ENCODE peak calls at places on chromosomes 1 and 21, in four cellular contexts. One of them, this sample, is unnamed.

GRCh38 chr1:212915245-212916091 is 34.9 kb upstream of the VASH2 start:
- DNase-seq in tibial artery: peak; percentile 43
- DNase-seq in fibroblast of pulmonary artery: peak; percentile 81
- DNase-seq in fibroblast of mammary gland: peak; percentile 89
- DNase-seq in this sample: no peak

GRCh38 chr1:55204997-55205396 is 10.2 kb downstream of the USP24 start:
- DNase-seq in tibial artery: no peak
- DNase-seq in fibroblast of pulmonary artery: no peak
- DNase-seq in fibroblast of mammary gland: peak; percentile 51
- DNase-seq in this sample: no peak

GRCh38 chr1:179760521-179760920 is 17.4 kb downstream of the FAM163A start:
- DNase-seq in tibial artery: no peak
- DNase-seq in fibroblast of pulmonary artery: no peak
- DNase-seq in fibroblast of mammary gland: no peak
- DNase-seq in this sample: no peak

GRCh38 chr1:94490556-94490955 is 51.0 kb downstream of the F3 start:
- DNase-seq in tibial artery: no peak
- DNase-seq in fibroblast of pulmonary artery: no peak
- DNase-seq in fibroblast of mammary gland: no peak
- DNase-seq in this sample: no peak

GRCh38 chr1:30965914-30966313 is 57.4 kb upstream of the SDC3 start:
- DNase-seq in tibial artery: no peak
- DNase-seq in fibroblast of pulmonary artery: no peak
- DNase-seq in fibroblast of mammary gland: no peak
- DNase-seq in this sample: no peak

GRCh38 chr1:161076410-161076809 is 6.7 kb upstream of the ARHGAP30 start:
- DNase-seq in tibial artery: no peak
- DNase-seq in fibroblast of pulmonary artery: no peak
- DNase-seq in fibroblast of mammary gland: no peak
- DNase-seq in this sample: peak; percentile 75

GRCh38 chr1:99950486-99950885 is 19.3 kb upstream of the SLC35A3 start:
- DNase-seq in tibial artery: no peak
- DNase-seq in fibroblast of pulmonary artery: peak; percentile 16
- DNase-seq in fibroblast of mammary gland: no peak
- DNase-seq in this sample: no peak

GRCh38 chr21:25708467-25709065 is 26.1 kb downstream of the ATP5PF start:
- DNase-seq in tibial artery: peak; percentile 56
- DNase-seq in fibroblast of pulmonary artery: peak; percentile 68
- DNase-seq in fibroblast of mammary gland: peak; percentile 64
- DNase-seq in this sample: peak; percentile 60

GRCh38 chr1:50724626-50725286 is 235.3 kb downstream of the FAF1 start:
- DNase-seq in tibial artery: no peak
- DNase-seq in fibroblast of pulmonary artery: no peak
- DNase-seq in fibroblast of mammary gland: no peak
- DNase-seq in this sample: no peak

GRCh38 chr1:172394167-172394751 is 26.2 kb upstream of the C1orf105 start:
- DNase-seq in tibial artery: no peak
- DNase-seq in fibroblast of pulmonary artery: no peak
- DNase-seq in fibroblast of mammary gland: no peak
- DNase-seq in this sample: peak; percentile 49

GRCh38 chr1:156652131-156652991 is 10.4 kb downstream of the BCAN start:
- DNase-seq in tibial artery: no peak
- DNase-seq in fibroblast of pulmonary artery: peak; percentile 62
- DNase-seq in fibroblast of mammary gland: peak; percentile 41
- DNase-seq in this sample: peak; percentile 54

GRCh38 chr1:180970333-180971079 is 52.2 kb downstream of the STX6 start:
- DNase-seq in tibial artery: no peak
- DNase-seq in fibroblast of pulmonary artery: no peak
- DNase-seq in fibroblast of mammary gland: no peak
- DNase-seq in this sample: no peak

GRCh38 chr1:205003358-205004145 is 39.5 kb upstream of the CNTN2 start:
- DNase-seq in tibial artery: no peak
- DNase-seq in fibroblast of pulmonary artery: no peak
- DNase-seq in fibroblast of mammary gland: no peak
- DNase-seq in this sample: no peak

GRCh38 chr21:40049959-40050290 is 182.7 kb downstream of the PCP4 start:
- DNase-seq in tibial artery: no peak
- DNase-seq in fibroblast of pulmonary artery: no peak
- DNase-seq in fibroblast of mammary gland: no peak
- DNase-seq in this sample: no peak

GRCh38 chr21:45799765-45800338 is 156.3 kb downstream of the PCBP3 start:
- DNase-seq in tibial artery: no peak
- DNase-seq in fibroblast of pulmonary artery: no peak
- DNase-seq in fibroblast of mammary gland: no peak
- DNase-seq in this sample: no peak

GRCh38 chr1:218665216-218665615 is 320.1 kb downstream of the TGFB2 start:
- DNase-seq in tibial artery: peak; percentile 77
- DNase-seq in fibroblast of pulmonary artery: peak; percentile 76
- DNase-seq in fibroblast of mammary gland: peak; percentile 83
- DNase-seq in this sample: no peak

GRCh38 chr1:109719337-109719837 is 7.3 kb downstream of the GSTM5 start:
- DNase-seq in tibial artery: no peak
- DNase-seq in fibroblast of pulmonary artery: peak; percentile 64
- DNase-seq in fibroblast of mammary gland: peak; percentile 72
- DNase-seq in this sample: peak; percentile 53

GRCh38 chr21:34705032-34705431 is 36.2 kb downstream of the CLIC6 start:
- DNase-seq in tibial artery: no peak
- DNase-seq in fibroblast of pulmonary artery: no peak
- DNase-seq in fibroblast of mammary gland: peak; percentile 26
- DNase-seq in this sample: peak; percentile 82

GRCh38 chr1:20470174-20470573 is 15.8 kb downstream of the CAMK2N1 start:
- DNase-seq in tibial artery: no peak
- DNase-seq in fibroblast of pulmonary artery: no peak
- DNase-seq in fibroblast of mammary gland: no peak
- DNase-seq in this sample: no peak

GRCh38 chr21:20822559-20823133 is 175.6 kb upstream of the NCAM2 start:
- DNase-seq in tibial artery: no peak
- DNase-seq in fibroblast of pulmonary artery: no peak
- DNase-seq in fibroblast of mammary gland: peak; percentile 2
- DNase-seq in this sample: no peak

GRCh38 chr1:161792740-161793139 is 26.6 kb downstream of the ATF6 start:
- DNase-seq in tibial artery: no peak
- DNase-seq in fibroblast of pulmonary artery: peak; percentile 82
- DNase-seq in fibroblast of mammary gland: peak; percentile 92
- DNase-seq in this sample: peak; percentile 84

GRCh38 chr1:236122176-236122575 is 20.2 kb upstream of the GPR137B start:
- DNase-seq in tibial artery: no peak
- DNase-seq in fibroblast of pulmonary artery: no peak
- DNase-seq in fibroblast of mammary gland: no peak
- DNase-seq in this sample: no peak

GRCh38 chr21:42526379-42526727 is 12.7 kb downstream of the SLC37A1 start:
- DNase-seq in tibial artery: no peak
- DNase-seq in fibroblast of pulmonary artery: no peak
- DNase-seq in fibroblast of mammary gland: no peak
- DNase-seq in this sample: no peak

GRCh38 chr1:2304282-2304681 is 76.2 kb downstream of the SKI start:
- DNase-seq in tibial artery: no peak
- DNase-seq in fibroblast of pulmonary artery: no peak
- DNase-seq in fibroblast of mammary gland: no peak
- DNase-seq in this sample: no peak

GRCh38 chr1:51517361-51518032 is 1.6 kb downstream of the EPS15 start:
- DNase-seq in tibial artery: peak; percentile 40
- DNase-seq in fibroblast of pulmonary artery: peak; percentile 33
- DNase-seq in fibroblast of mammary gland: no peak
- DNase-seq in this sample: peak; percentile 8

GRCh38 chr1:3651011-3651938 is 1.0 kb upstream of the TP73 start:
- DNase-seq in tibial artery: no peak
- DNase-seq in fibroblast of pulmonary artery: no peak
- DNase-seq in fibroblast of mammary gland: no peak
- DNase-seq in this sample: no peak

GRCh38 chr1:14570514-14570913 is 28.0 kb upstream of the KAZN start:
- DNase-seq in tibial artery: no peak
- DNase-seq in fibroblast of pulmonary artery: no peak
- DNase-seq in fibroblast of mammary gland: peak; percentile 85
- DNase-seq in this sample: peak; percentile 3

GRCh38 chr1:36576677-36577076 is 94.0 kb upstream of the CSF3R start:
- DNase-seq in tibial artery: no peak
- DNase-seq in fibroblast of pulmonary artery: no peak
- DNase-seq in fibroblast of mammary gland: no peak
- DNase-seq in this sample: no peak

GRCh38 chr1:171788696-171789095 is 7.2 kb downstream of the METTL13 start:
- DNase-seq in tibial artery: no peak
- DNase-seq in fibroblast of pulmonary artery: peak; percentile 81
- DNase-seq in fibroblast of mammary gland: peak; percentile 91
- DNase-seq in this sample: peak; percentile 81

GRCh38 chr1:160363010-160363409 is 3.9 kb upstream of the NHLH1 start:
- DNase-seq in tibial artery: no peak
- DNase-seq in fibroblast of pulmonary artery: no peak
- DNase-seq in fibroblast of mammary gland: no peak
- DNase-seq in this sample: no peak

GRCh38 chr1:110243146-110243545 is 33.0 kb downstream of the KCNC4 start:
- DNase-seq in tibial artery: no peak
- DNase-seq in fibroblast of pulmonary artery: no peak
- DNase-seq in fibroblast of mammary gland: no peak
- DNase-seq in this sample: no peak

GRCh38 chr1:88867743-88868521 is 23.4 kb downstream of the GTF2B start:
- DNase-seq in tibial artery: no peak
- DNase-seq in fibroblast of pulmonary artery: peak; percentile 56
- DNase-seq in fibroblast of mammary gland: peak; percentile 71
- DNase-seq in this sample: no peak

GRCh38 chr21:17402885-17403477 is 109.9 kb upstream of the CXADR start:
- DNase-seq in tibial artery: no peak
- DNase-seq in fibroblast of pulmonary artery: peak; percentile 71
- DNase-seq in fibroblast of mammary gland: peak; percentile 89
- DNase-seq in this sample: no peak

GRCh38 chr1:245345191-245345884 is 190.6 kb downstream of the KIF26B start:
- DNase-seq in tibial artery: no peak
- DNase-seq in fibroblast of pulmonary artery: no peak
- DNase-seq in fibroblast of mammary gland: no peak
- DNase-seq in this sample: no peak

GRCh38 chr1:145859491-145860159 is 744 bp upstream of the PIAS3 start:
- DNase-seq in tibial artery: peak; percentile 93
- DNase-seq in fibroblast of pulmonary artery: peak; percentile 88
- DNase-seq in fibroblast of mammary gland: peak; percentile 83
- DNase-seq in this sample: peak; percentile 88

GRCh38 chr1:14304381-14304865 is 294.1 kb upstream of the KAZN start:
- DNase-seq in tibial artery: no peak
- DNase-seq in fibroblast of pulmonary artery: no peak
- DNase-seq in fibroblast of mammary gland: peak; percentile 91
- DNase-seq in this sample: no peak

GRCh38 chr21:29185172-29185571 is 54.7 kb downstream of the MAP3K7CL start:
- DNase-seq in tibial artery: no peak
- DNase-seq in fibroblast of pulmonary artery: no peak
- DNase-seq in fibroblast of mammary gland: no peak
- DNase-seq in this sample: no peak

GRCh38 chr1:207181838-207182237 is 77.8 kb downstream of the C4BPA start:
- DNase-seq in tibial artery: no peak
- DNase-seq in fibroblast of pulmonary artery: peak; percentile 30
- DNase-seq in fibroblast of mammary gland: peak; percentile 4
- DNase-seq in this sample: peak; percentile 76
- TF ChIP-seq CTCF in tibial artery: no peak
- TF ChIP-seq CTCF in fibroblast of pulmonary artery: peak; percentile 20
- TF ChIP-seq CTCF in fibroblast of mammary gland: no peak
- TF ChIP-seq CTCF in this sample: peak; percentile 67

DNA sequence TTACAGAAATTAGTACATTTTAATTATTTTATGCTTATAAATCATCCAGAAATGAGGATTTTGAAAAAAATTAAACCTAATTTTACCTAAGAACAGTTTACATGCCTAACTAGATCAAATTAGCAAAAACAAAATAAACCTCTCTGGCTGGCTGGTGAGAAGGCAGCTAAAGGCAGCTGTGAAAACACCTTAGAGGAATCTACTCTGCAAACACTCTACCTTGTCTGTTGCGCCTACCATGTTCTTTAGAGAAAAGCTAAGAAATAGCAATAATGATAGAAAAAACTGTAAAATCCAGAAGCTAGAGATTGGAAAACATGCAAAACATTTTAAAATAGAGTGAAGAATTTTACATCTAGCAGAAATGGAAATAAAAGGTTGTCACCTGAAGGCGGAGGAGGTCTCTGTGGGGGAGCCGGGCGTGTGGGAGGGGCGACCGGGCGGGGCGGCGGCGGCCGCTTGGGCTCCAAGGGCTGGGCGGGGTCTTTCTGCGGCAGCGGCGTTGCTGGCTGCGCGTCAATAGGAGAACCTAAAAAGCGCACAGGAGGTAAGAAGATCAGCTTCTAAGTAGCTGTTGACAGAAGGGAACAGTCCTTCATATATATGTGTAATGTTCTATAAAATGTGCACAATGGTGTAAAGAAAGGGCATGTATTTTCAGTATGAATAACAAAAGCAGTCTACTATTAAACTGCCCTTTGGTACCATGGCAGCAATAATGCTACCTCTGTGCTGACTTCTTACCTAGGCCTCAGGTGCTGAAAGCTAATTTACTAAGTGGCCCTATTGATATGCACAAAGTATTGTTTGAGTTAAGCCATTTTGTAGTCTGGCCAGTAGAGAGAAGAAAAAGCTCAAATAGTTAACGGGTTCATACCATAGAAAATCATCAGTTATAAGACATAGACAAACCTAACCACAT is 33.3 kb upstream of the CFAP298 start:
- DNase-seq in tibial artery: no peak
- DNase-seq in fibroblast of pulmonary artery: no peak
- DNase-seq in fibroblast of mammary gland: no peak
- DNase-seq in this sample: no peak
- H3K4me3 ChIP-seq in tibial artery: no peak overlapping the region
- H3K4me3 ChIP-seq in fibroblast of pulmonary artery: no peak overlapping the region
- H3K4me3 ChIP-seq in fibroblast of mammary gland: no peak overlapping the region
- H3K4me3 ChIP-seq in this sample: no peak overlapping the region

GRCh38 chr1:174276087-174276486 is 116.8 kb downstream of the RABGAP1L start:
- DNase-seq in tibial artery: no peak
- DNase-seq in fibroblast of pulmonary artery: no peak
- DNase-seq in fibroblast of mammary gland: no peak
- DNase-seq in this sample: no peak

GRCh38 chr1:174273766-174274165 is 114.4 kb downstream of the RABGAP1L start:
- DNase-seq in tibial artery: no peak
- DNase-seq in fibroblast of pulmonary artery: no peak
- DNase-seq in fibroblast of mammary gland: no peak
- DNase-seq in this sample: no peak

GRCh38 chr1:174274452-174274851 is 115.1 kb downstream of the RABGAP1L start:
- DNase-seq in tibial artery: no peak
- DNase-seq in fibroblast of pulmonary artery: no peak
- DNase-seq in fibroblast of mammary gland: no peak
- DNase-seq in this sample: no peak

GRCh38 chr1:174274884-174275283 is 115.6 kb downstream of the RABGAP1L start:
- DNase-seq in tibial artery: no peak
- DNase-seq in fibroblast of pulmonary artery: no peak
- DNase-seq in fibroblast of mammary gland: no peak
- DNase-seq in this sample: no peak

DNA sequence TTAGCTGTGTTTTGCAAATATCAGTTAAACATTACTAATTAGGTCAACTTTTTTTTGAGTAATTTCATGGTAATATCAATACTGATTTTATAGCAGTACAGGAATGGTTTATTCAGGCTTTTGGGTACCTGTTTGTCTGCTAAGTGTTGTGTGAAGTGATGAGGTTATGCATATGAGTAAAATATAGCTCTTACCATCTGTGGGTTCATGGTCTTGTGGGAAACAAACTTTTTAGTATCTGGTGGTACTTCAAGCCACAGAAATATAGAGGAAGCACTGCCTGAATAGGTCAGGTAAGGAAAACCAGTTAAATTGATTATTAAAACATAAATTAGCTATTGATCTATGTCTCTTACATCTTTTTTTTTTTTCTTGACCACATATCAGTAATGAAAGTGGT is 113.9 kb downstream of the RABGAP1L start:
- DNase-seq in tibial artery: no peak
- DNase-seq in fibroblast of pulmonary artery: no peak
- DNase-seq in fibroblast of mammary gland: no peak
- DNase-seq in this sample: no peak
- TF ChIP-seq CTCF in tibial artery: no peak
- TF ChIP-seq CTCF in fibroblast of pulmonary artery: no peak
- TF ChIP-seq CTCF in fibroblast of mammary gland: no peak
- TF ChIP-seq CTCF in this sample: no peak

GRCh38 chr1:41371630-41372599 is 10.7 kb downstream of the FOXO6 start:
- DNase-seq in tibial artery: peak; percentile 38
- DNase-seq in fibroblast of pulmonary artery: no peak
- DNase-seq in fibroblast of mammary gland: no peak
- DNase-seq in this sample: no peak
- H3K4me3 ChIP-seq in tibial artery: no peak overlapping the region
- H3K4me3 ChIP-seq in fibroblast of pulmonary artery: no peak overlapping the region
- H3K4me3 ChIP-seq in fibroblast of mammary gland: no peak overlapping the region
- H3K4me3 ChIP-seq in this sample: no peak overlapping the region

This sample was measured in epithelial cell of esophagus.